ENCODE peak calls at places on chromosomes 13 and 19, in six cellular contexts. One of them, this sample, is unnamed.

GRCh38 chr19:14103310-14103709 is 12.8 kb upstream of the SAMD1 start:
- DNase-seq in psoas muscle: no peak
- DNase-seq in GM06990: no peak
- DNase-seq in tibial nerve: no peak
- DNase-seq in astrocyte of the cerebellum: no peak
- DNase-seq in right atrium auricular region: no peak
- DNase-seq in this sample: no peak

GRCh38 chr19:21210037-21210621 is 68.3 kb downstream of the ZNF431 start:
- DNase-seq in psoas muscle: no peak
- DNase-seq in GM06990: no peak
- DNase-seq in tibial nerve: no peak
- DNase-seq in astrocyte of the cerebellum: no peak
- DNase-seq in right atrium auricular region: no peak
- DNase-seq in this sample: no peak

GRCh38 chr19:19549804-19550453 is 11.9 kb downstream of the CILP2 start:
- DNase-seq in psoas muscle: no peak
- DNase-seq in GM06990: no peak
- DNase-seq in tibial nerve: no peak
- DNase-seq in astrocyte of the cerebellum: no peak
- DNase-seq in right atrium auricular region: no peak
- DNase-seq in this sample: no peak

GRCh38 chr19:35509861-35510625 is 3.4 kb downstream of the DMKN start:
- DNase-seq in psoas muscle: peak
- DNase-seq in GM06990: peak
- DNase-seq in tibial nerve: peak
- DNase-seq in astrocyte of the cerebellum: no peak
- DNase-seq in right atrium auricular region: peak
- DNase-seq in this sample: no peak

GRCh38 chr13:60583911-60584753 is 187.1 kb downstream of the TDRD3 start:
- DNase-seq in psoas muscle: no peak
- DNase-seq in GM06990: no peak
- DNase-seq in tibial nerve: peak
- DNase-seq in astrocyte of the cerebellum: peak
- DNase-seq in right atrium auricular region: no peak
- DNase-seq in this sample: peak

GRCh38 chr13:113373811-113374485 is 10.0 kb upstream of the GRTP1 start:
- DNase-seq in psoas muscle: no peak
- DNase-seq in GM06990: no peak
- DNase-seq in tibial nerve: no peak
- DNase-seq in astrocyte of the cerebellum: no peak
- DNase-seq in right atrium auricular region: no peak
- DNase-seq in this sample: no peak

GRCh38 chr19:58351996-58352755 is 1.1 kb downstream of the A1BG start:
- DNase-seq in psoas muscle: no peak
- DNase-seq in GM06990: no peak
- DNase-seq in tibial nerve: no peak
- DNase-seq in astrocyte of the cerebellum: no peak
- DNase-seq in right atrium auricular region: no peak
- DNase-seq in this sample: no peak

GRCh38 chr13:76697277-76697676 is 188.9 kb downstream of the KCTD12 start:
- DNase-seq in psoas muscle: no peak
- DNase-seq in GM06990: no peak
- DNase-seq in tibial nerve: no peak
- DNase-seq in astrocyte of the cerebellum: no peak
- DNase-seq in right atrium auricular region: no peak
- DNase-seq in this sample: no peak

GRCh38 chr19:8593931-8594330 is 16.6 kb downstream of the ADAMTS10 start:
- DNase-seq in psoas muscle: no peak
- DNase-seq in GM06990: no peak
- DNase-seq in tibial nerve: no peak
- DNase-seq in astrocyte of the cerebellum: no peak
- DNase-seq in right atrium auricular region: no peak
- DNase-seq in this sample: no peak

GRCh38 chr13:27201661-27202060 is 30.1 kb upstream of the USP12 start:
- DNase-seq in psoas muscle: no peak
- DNase-seq in GM06990: no peak
- DNase-seq in tibial nerve: no peak
- DNase-seq in astrocyte of the cerebellum: no peak
- DNase-seq in right atrium auricular region: no peak
- DNase-seq in this sample: no peak

GRCh38 chr19:55106591-55106990 is 10.8 kb downstream of the PPP1R12C start:
- DNase-seq in psoas muscle: no peak
- DNase-seq in GM06990: no peak
- DNase-seq in tibial nerve: no peak
- DNase-seq in astrocyte of the cerebellum: no peak
- DNase-seq in right atrium auricular region: no peak
- DNase-seq in this sample: no peak

GRCh38 chr13:78147905-78148304 is 229.3 kb upstream of the EDNRB start:
- DNase-seq in psoas muscle: no peak
- DNase-seq in GM06990: no peak
- DNase-seq in tibial nerve: no peak
- DNase-seq in astrocyte of the cerebellum: peak
- DNase-seq in right atrium auricular region: no peak
- DNase-seq in this sample: no peak

GRCh38 chr19:48654299-48655059 is 8.5 kb upstream of the CA11 start:
- DNase-seq in psoas muscle: no peak
- DNase-seq in GM06990: no peak
- DNase-seq in tibial nerve: no peak
- DNase-seq in astrocyte of the cerebellum: no peak
- DNase-seq in right atrium auricular region: no peak
- DNase-seq in this sample: no peak

GRCh38 chr13:63910406-63910957 is 2494.8 kb upstream of the PCDH20 start:
- DNase-seq in psoas muscle: no peak
- DNase-seq in GM06990: no peak
- DNase-seq in tibial nerve: no peak
- DNase-seq in astrocyte of the cerebellum: peak
- DNase-seq in right atrium auricular region: no peak
- DNase-seq in this sample: no peak

GRCh38 chr13:110782185-110782584 is 68.7 kb downstream of the ING1 start:
- DNase-seq in psoas muscle: no peak
- DNase-seq in GM06990: no peak
- DNase-seq in tibial nerve: no peak
- DNase-seq in astrocyte of the cerebellum: no peak
- DNase-seq in right atrium auricular region: no peak
- DNase-seq in this sample: no peak

GRCh38 chr19:35120492-35120891 is 4.9 kb downstream of the FXYD3 start:
- DNase-seq in psoas muscle: no peak
- DNase-seq in GM06990: no peak
- DNase-seq in tibial nerve: no peak
- DNase-seq in astrocyte of the cerebellum: peak
- DNase-seq in right atrium auricular region: no peak
- DNase-seq in this sample: peak

GRCh38 chr13:100075700-100076587 is 12.9 kb upstream of the PCCA start:
- DNase-seq in psoas muscle: no peak
- DNase-seq in GM06990: no peak
- DNase-seq in tibial nerve: no peak
- DNase-seq in astrocyte of the cerebellum: no peak
- DNase-seq in right atrium auricular region: no peak
- DNase-seq in this sample: no peak

GRCh38 chr13:89082623-89083022 is 1411.5 kb downstream of the SLITRK5 start:
- DNase-seq in psoas muscle: no peak
- DNase-seq in GM06990: no peak
- DNase-seq in tibial nerve: no peak
- DNase-seq in astrocyte of the cerebellum: no peak
- DNase-seq in right atrium auricular region: no peak
- DNase-seq in this sample: no peak

GRCh38 chr13:33611016-33611805 is 206.7 kb upstream of the RFC3 start:
- DNase-seq in psoas muscle: peak
- DNase-seq in GM06990: no peak
- DNase-seq in tibial nerve: peak
- DNase-seq in astrocyte of the cerebellum: peak
- DNase-seq in right atrium auricular region: peak
- DNase-seq in this sample: no peak

GRCh38 chr19:32809254-32809653 is 60.3 kb downstream of the SLC7A9 start:
- DNase-seq in psoas muscle: no peak
- DNase-seq in GM06990: no peak
- DNase-seq in tibial nerve: no peak
- DNase-seq in astrocyte of the cerebellum: no peak
- DNase-seq in right atrium auricular region: no peak
- DNase-seq in this sample: no peak

DNA sequence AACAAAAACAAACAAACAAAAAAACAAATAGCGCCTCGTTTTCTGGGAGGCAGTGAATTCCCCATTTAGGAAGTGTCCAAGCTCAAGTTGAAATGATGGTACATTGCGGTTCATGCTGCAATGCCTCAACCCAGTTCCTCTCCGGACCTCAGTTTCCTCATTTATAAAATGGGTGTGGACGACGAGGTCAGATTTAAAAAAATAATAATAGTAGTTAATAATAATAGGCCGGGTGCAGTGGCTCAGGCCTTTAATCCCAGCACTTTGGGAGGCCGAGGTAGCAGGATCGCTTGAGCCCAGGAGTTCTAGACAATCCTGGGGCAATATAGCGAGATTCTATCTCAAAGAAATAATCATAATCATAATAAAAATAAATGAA is 15.5 kb upstream of the ERCC1 start:
- DNase-seq in psoas muscle: no peak
- DNase-seq in GM06990: no peak
- DNase-seq in tibial nerve: no peak
- DNase-seq in astrocyte of the cerebellum: no peak
- DNase-seq in right atrium auricular region: no peak
- DNase-seq in this sample: no peak
- H3K4me3 ChIP-seq in psoas muscle: peak
- H3K4me3 ChIP-seq in GM06990: peak
- H3K4me3 ChIP-seq in tibial nerve: peak
- H3K4me3 ChIP-seq in astrocyte of the cerebellum: peak
- H3K4me3 ChIP-seq in right atrium auricular region: no peak
- H3K4me3 ChIP-seq in this sample: peak

DNA sequence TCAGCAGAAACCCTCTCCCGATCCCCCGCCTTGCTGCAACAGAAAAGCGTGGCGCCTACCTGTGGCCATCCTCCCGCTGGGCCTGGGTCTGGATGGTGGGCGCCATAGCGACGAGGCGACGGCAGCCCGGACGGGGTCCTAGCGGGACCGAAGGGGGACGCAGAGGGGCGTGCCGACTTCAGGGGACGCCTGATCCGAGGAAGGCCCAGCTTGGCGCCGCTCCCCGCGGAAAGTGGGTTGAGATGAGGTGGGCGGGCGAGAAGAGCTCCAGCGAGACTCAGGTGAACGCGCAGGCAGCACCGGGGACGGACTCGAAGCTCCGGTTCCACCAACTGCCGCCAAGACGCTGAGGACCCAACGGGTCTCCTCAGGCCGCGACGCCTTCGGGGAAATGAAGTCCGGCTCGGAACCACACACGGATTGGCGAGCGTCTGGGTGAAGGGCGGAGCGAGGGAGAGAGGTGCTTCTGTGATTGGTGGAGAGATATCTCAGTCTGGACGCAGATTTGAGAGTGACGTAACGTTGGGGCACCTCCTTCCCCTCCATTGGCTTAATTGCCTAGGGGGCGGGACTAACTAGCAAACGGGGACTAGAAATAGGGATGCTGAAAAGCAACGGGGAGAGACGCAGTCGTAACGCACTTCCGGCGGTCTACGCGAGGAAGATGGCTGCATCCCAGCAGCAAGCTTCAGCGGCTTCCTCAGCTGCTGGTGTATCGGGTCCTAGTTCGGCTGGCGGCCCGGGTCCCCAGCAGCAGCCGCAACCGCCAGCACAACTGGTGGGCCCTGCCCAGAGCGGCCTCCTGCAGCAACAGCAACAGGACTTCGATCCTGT is at the start of the genes MED29 and PAF1:
- DNase-seq in psoas muscle: peak
- DNase-seq in GM06990: peak
- DNase-seq in tibial nerve: peak
- DNase-seq in astrocyte of the cerebellum: peak
- DNase-seq in right atrium auricular region: peak
- DNase-seq in this sample: peak
- TF ChIP-seq CTCF in psoas muscle: no peak
- TF ChIP-seq CTCF in GM06990: peak
- TF ChIP-seq CTCF in tibial nerve: no peak
- TF ChIP-seq CTCF in astrocyte of the cerebellum: peak
- TF ChIP-seq CTCF in right atrium auricular region: no peak
- TF ChIP-seq CTCF in this sample: no peak

GRCh38 chr19:47132522-47132852 is 1.9 kb downstream of the SAE1 start:
- DNase-seq in psoas muscle: no peak
- DNase-seq in GM06990: no peak
- DNase-seq in tibial nerve: no peak
- DNase-seq in astrocyte of the cerebellum: no peak
- DNase-seq in right atrium auricular region: no peak
- DNase-seq in this sample: no peak
- H3K4me3 ChIP-seq in psoas muscle: no peak
- H3K4me3 ChIP-seq in GM06990: no peak
- H3K4me3 ChIP-seq in tibial nerve: no peak
- H3K4me3 ChIP-seq in astrocyte of the cerebellum: no peak
- H3K4me3 ChIP-seq in right atrium auricular region: no peak
- H3K4me3 ChIP-seq in this sample: no peak

GRCh38 chr19:10692673-10693264 is 8.5 kb upstream of the QTRT1 start:
- DNase-seq in psoas muscle: no peak
- DNase-seq in GM06990: no peak
- DNase-seq in tibial nerve: no peak
- DNase-seq in astrocyte of the cerebellum: no peak
- DNase-seq in right atrium auricular region: no peak
- DNase-seq in this sample: no peak
- TF ChIP-seq CTCF in psoas muscle: no peak
- TF ChIP-seq CTCF in GM06990: no peak
- TF ChIP-seq CTCF in tibial nerve: no peak
- TF ChIP-seq CTCF in astrocyte of the cerebellum: no peak
- TF ChIP-seq CTCF in right atrium auricular region: no peak
- TF ChIP-seq CTCF in this sample: no peak

GRCh38 chr19:40721140-40721486 is 4.2 kb downstream of the ITPKC start:
- DNase-seq in psoas muscle: no peak
- DNase-seq in GM06990: no peak
- DNase-seq in tibial nerve: no peak
- DNase-seq in astrocyte of the cerebellum: no peak
- DNase-seq in right atrium auricular region: no peak
- DNase-seq in this sample: no peak
- H3K4me3 ChIP-seq in psoas muscle: peak
- H3K4me3 ChIP-seq in GM06990: no peak
- H3K4me3 ChIP-seq in tibial nerve: peak
- H3K4me3 ChIP-seq in astrocyte of the cerebellum: no peak
- H3K4me3 ChIP-seq in right atrium auricular region: peak
- H3K4me3 ChIP-seq in this sample: no peak

GRCh38 chr19:50838239-50838638 is 4.9 kb upstream of the KLK15 start:
- DNase-seq in psoas muscle: no peak
- DNase-seq in GM06990: no peak
- DNase-seq in tibial nerve: no peak
- DNase-seq in astrocyte of the cerebellum: no peak
- DNase-seq in right atrium auricular region: no peak
- DNase-seq in this sample: no peak
- TF ChIP-seq CTCF in psoas muscle: no peak
- TF ChIP-seq CTCF in GM06990: peak
- TF ChIP-seq CTCF in tibial nerve: no peak
- TF ChIP-seq CTCF in astrocyte of the cerebellum: peak
- TF ChIP-seq CTCF in right atrium auricular region: no peak
- TF ChIP-seq CTCF in this sample: no peak

DNA sequence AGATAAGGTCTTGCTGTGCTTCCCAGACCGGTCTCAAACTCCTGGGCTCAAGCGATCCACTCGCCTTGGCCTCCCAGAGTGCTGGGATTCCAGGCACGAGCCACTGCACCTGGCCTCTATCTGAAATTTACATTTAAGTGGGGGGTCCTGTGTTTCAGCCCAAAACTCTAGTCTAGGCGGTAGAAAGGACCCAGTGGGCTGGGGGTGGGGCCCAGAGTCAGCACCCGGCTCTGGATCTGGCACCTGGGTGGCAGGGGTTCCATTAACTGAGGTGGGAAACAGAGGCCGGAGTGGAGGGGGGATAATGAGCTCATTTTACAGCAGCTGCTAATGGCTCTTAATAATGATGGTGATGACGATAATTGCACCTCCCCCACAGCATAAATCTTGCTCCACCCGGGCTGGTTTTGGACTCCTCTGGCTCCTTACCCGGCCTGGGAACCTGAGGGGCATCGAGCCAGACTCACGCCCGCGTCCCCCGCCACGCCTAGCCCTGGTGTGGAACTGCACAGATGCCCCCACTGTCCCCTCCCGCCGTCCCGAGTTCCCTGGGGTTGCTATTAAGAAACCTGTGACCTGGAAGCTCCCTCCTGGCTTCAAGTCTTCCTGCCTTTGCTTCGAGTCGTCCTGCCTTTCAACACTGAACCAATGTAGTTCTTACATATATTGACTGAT is 17.8 kb upstream of the KLF2 start:
- DNase-seq in psoas muscle: no peak
- DNase-seq in GM06990: no peak
- DNase-seq in tibial nerve: no peak
- DNase-seq in astrocyte of the cerebellum: no peak
- DNase-seq in right atrium auricular region: no peak
- DNase-seq in this sample: no peak
- H3K4me3 ChIP-seq in psoas muscle: no peak
- H3K4me3 ChIP-seq in GM06990: no peak
- H3K4me3 ChIP-seq in tibial nerve: no peak
- H3K4me3 ChIP-seq in astrocyte of the cerebellum: no peak
- H3K4me3 ChIP-seq in right atrium auricular region: no peak
- H3K4me3 ChIP-seq in this sample: no peak